ENCODE peak calls at places on chromosomes 12 and 14, in ten cellular contexts. B, P, V, M, E, Y, A, R, O and W are unnamed samples.

GRCh38 chr14:55756563-55756962 is 176.6 kb downstream of the KTN1 start:
- DNase-seq in B (no peak), P (no peak), V (no peak), M (no peak), E (no peak), Y (no peak), A (no peak), R (no peak), O (no peak), W (no peak)

GRCh38 chr14:105471823-105472495 is 2.7 kb upstream of the CRIP2 start:
- DNase-seq in B (no peak), P (no peak), V (no peak), M (no peak), E (no peak), Y (no peak), A (no peak), R (no peak), O (no peak), W (no peak)

GRCh38 chr12:15131462-15131861 is 89.8 kb downstream of the RERG start:
- DNase-seq in B (no peak), P (no peak), V (peak; percentile 10), M (no peak), E (peak; percentile 84), Y (no peak), A (no peak), R (no peak), O (peak; percentile 34), W (peak; percentile 72)

GRCh38 chr12:53806689-53807088 is 54.9 kb upstream of the CISTR start:
- DNase-seq in B (no peak), P (no peak), V (no peak), M (no peak), E (peak; percentile 80), Y (no peak), A (no peak), R (no peak), O (no peak), W (no peak)

GRCh38 chr14:56125772-56126411 is 7.7 kb downstream of the PELI2 start:
- DNase-seq in B (no peak), P (no peak), V (no peak), M (no peak), E (no peak), Y (no peak), A (no peak), R (no peak), O (peak; percentile 97), W (peak; percentile 97)

GRCh38 chr12:106081606-106082005 is 57.1 kb downstream of the NUAK1 start:
- DNase-seq in B (no peak), P (no peak), V (no peak), M (no peak), E (no peak), Y (no peak), A (no peak), R (no peak), O (no peak), W (no peak)

GRCh38 chr12:15329891-15330290 is 7.6 kb downstream of the PTPRO start:
- DNase-seq in B (no peak), P (no peak), V (no peak), M (no peak), E (no peak), Y (no peak), A (no peak), R (no peak), O (no peak), W (no peak)

GRCh38 chr14:59262717-59263469 is 74.4 kb downstream of the DAAM1 start:
- DNase-seq in B (no peak), P (peak; percentile 15), V (no peak), M (no peak), E (no peak), Y (no peak), A (no peak), R (no peak), O (no peak), W (no peak)

GRCh38 chr14:100532916-100533630 is 54.1 kb downstream of the BEGAIN start:
- DNase-seq in B (no peak), P (no peak), V (no peak), M (peak; percentile 45), E (no peak), Y (no peak), A (no peak), R (no peak), O (no peak), W (no peak)

GRCh38 chr12:63149884-63150254 is 1.1 kb downstream of the AVPR1A start:
- DNase-seq in B (no peak), P (no peak), V (no peak), M (peak; percentile 36), E (no peak), Y (no peak), A (no peak), R (no peak), O (no peak), W (no peak)

GRCh38 chr12:121025442-121026226 is 9.3 kb upstream of the C12orf43 start:
- DNase-seq in B (no peak), P (no peak), V (no peak), M (no peak), E (no peak), Y (peak; percentile 43), A (no peak), R (no peak), O (no peak), W (no peak)

GRCh38 chr14:105328678-105329390 is 14.3 kb downstream of the PACS2 start:
- DNase-seq in B (no peak), P (no peak), V (no peak), M (no peak), E (no peak), Y (no peak), A (no peak), R (no peak), O (no peak), W (no peak)

GRCh38 chr14:80446356-80446755 is 235.1 kb upstream of the DIO2 start:
- DNase-seq in B (no peak), P (no peak), V (no peak), M (no peak), E (no peak), Y (no peak), A (no peak), R (no peak), O (no peak), W (no peak)

GRCh38 chr12:92199846-92200576 is 54.4 kb upstream of the BTG1 start:
- DNase-seq in B (no peak), P (no peak), V (no peak), M (no peak), E (no peak), Y (no peak), A (no peak), R (no peak), O (no peak), W (no peak)

GRCh38 chr12:91380651-91381050 is 198.0 kb upstream of the DCN start:
- DNase-seq in B (no peak), P (no peak), V (no peak), M (no peak), E (no peak), Y (no peak), A (no peak), R (no peak), O (no peak), W (no peak)

GRCh38 chr14:80977103-80977728 is 21.8 kb downstream of the TSHR start:
- DNase-seq in B (no peak), P (no peak), V (no peak), M (no peak), E (no peak), Y (no peak), A (no peak), R (no peak), O (no peak), W (no peak)

GRCh38 chr14:98754343-98755025 is 517.5 kb downstream of the BCL11B start:
- DNase-seq in B (no peak), P (no peak), V (no peak), M (no peak), E (peak; percentile 73), Y (no peak), A (no peak), R (no peak), O (no peak), W (no peak)